ENCODE peak calls at places on chromosomes 4 and X, in five cellular contexts. T is stromal cell of bone marrow, U is T-helper 9 cell, P is SHP77 treated with DMSO at 0.1 percent for 48 hours, S is activated T-cell treated with anti-CD3 and anti-CD28 coated beads for 1 hour. J is an unnamed sample.

GRCh38 chr4:86717651-86718050 is 123.5 kb downstream of the PTPN13 start:
- DNase-seq in U (no peak), P (no peak), T (no peak), S (no peak), J (no peak)

GRCh38 chr4:122652379-122652778 is 31.5 kb upstream of the IL21 start:
- DNase-seq in S (peak; percentile 8), P (no peak), T (peak; percentile 57), U (peak; percentile 16), J (peak; percentile 49)

GRCh38 chrX:68841251-68842049 is 12.6 kb downstream of the EFNB1 start:
- DNase-seq in T (no peak), S (no peak), U (no peak), P (no peak), J (no peak)

GRCh38 chrX:108537005-108537404 is 97.4 kb downstream of the COL4A5 start:
- DNase-seq in U (no peak), T (peak; percentile 4), P (no peak), S (no peak), J (peak; percentile 12)

GRCh38 chr4:26067035-26067434 is 153.0 kb downstream of the SMIM20 start:
- DNase-seq in P (no peak), S (no peak), U (no peak), T (no peak), J (no peak)

GRCh38 chr4:73731968-73732610 is 8.3 kb upstream of the CXCL8 start:
- DNase-seq in P (no peak), T (no peak), U (no peak), S (no peak), J (no peak)

GRCh38 chr4:10077492-10078335 is 38.9 kb downstream of the WDR1 start:
- DNase-seq in S (no peak), U (no peak), T (no peak), P (no peak), J (no peak)

GRCh38 chrX:148517191-148517590 is 16.8 kb downstream of the AFF2 start:
- DNase-seq in T (no peak), P (no peak), U (no peak), S (no peak), J (no peak)

GRCh38 chr4:112766422-112766821 is 129.5 kb downstream of the LARP7 start:
- DNase-seq in S (no peak), T (peak; percentile 31), P (no peak), U (no peak), J (peak; percentile 16)

GRCh38 chr4:2083116-2083825 is 24.1 kb downstream of the NAT8L start:
- DNase-seq in S (no peak), T (no peak), P (no peak), U (no peak), J (no peak)

GRCh38 chr4:145945431-145946155 is 7.0 kb upstream of the ZNF827 start:
- DNase-seq in P (no peak), S (no peak), U (no peak), T (no peak), J (no peak)